ENCODE peak calls at places on chromosomes 7 and 10, in seven cellular contexts. K is fibroblast of lung, N is neural progenitor cell, P is GM23338, R is hepatocyte, V is H1, U is mammary epithelial cell. S is an unnamed sample. For H3K4me1, the result is how much of the 10 kb centered on the place peaks cover.

GRCh38 chr10:53765311-53765710 is 992.7 kb upstream of the MBL2 start:
- DNase-seq in K (peak), N (no peak), P (no peak), R (no peak), V (no peak), U (peak), S (no peak)

GRCh38 chr10:37856881-37857286 is 526 bp downstream of the ZNF248 start:
- DNase-seq in K (peak), N (no peak), P (peak), R (no peak), V (no peak), U (no peak), S (no peak)

GRCh38 chr7:155865830-155866545 is 53.7 kb upstream of the SHH start:
- DNase-seq in K (no peak), N (no peak), P (no peak), R (no peak), V (no peak), U (no peak), S (no peak)

GRCh38 chr7:40753455-40753854 is 618.6 kb downstream of the SUGCT start:
- DNase-seq in K (no peak), N (no peak), P (no peak), R (no peak), V (no peak), U (peak), S (no peak)

GRCh38 chr7:44922351-44922694 is 37.0 kb upstream of the PURB start:
- DNase-seq in K (no peak), N (no peak), P (no peak), R (no peak), V (no peak), U (no peak), S (no peak)

GRCh38 chr10:6406220-6407033 is 173.6 kb downstream of the PRKCQ start:
- DNase-seq in K (peak), N (no peak), P (peak), R (no peak), V (no peak), U (peak), S (no peak)

GRCh38 chr10:132610071-132610701 is 72.6 kb downstream of the INPP5A start:
- DNase-seq in K (no peak), N (no peak), P (no peak), R (no peak), V (no peak), U (no peak), S (no peak)

GRCh38 chr7:105677803-105678583 is 96.7 kb upstream of the EFCAB10 start:
- DNase-seq in K (no peak), N (no peak), P (no peak), R (no peak), V (no peak), U (no peak), S (no peak)

GRCh38 chr7:49866910-49867309 is 93.5 kb downstream of the VWC2 start:
- DNase-seq in K (no peak), N (no peak), P (peak), R (no peak), V (no peak), U (no peak), S (no peak)

GRCh38 chr7:81195033-81195432 is 276.2 kb upstream of the SEMA3C start:
- DNase-seq in K (no peak), N (no peak), P (no peak), R (peak), V (no peak), U (peak), S (no peak)

GRCh38 chr7:35777121-35777520 is 23.7 kb upstream of the SEPTIN7 start:
- DNase-seq in K (no peak), N (no peak), P (no peak), R (no peak), V (no peak), U (no peak), S (no peak)

GRCh38 chr7:144653449-144653848 is 182.4 kb downstream of the TPK1 start:
- DNase-seq in K (no peak), N (no peak), P (no peak), R (no peak), V (no peak), U (no peak), S (no peak)

GRCh38 chr7:64832136-64832535 is 37.9 kb downstream of the ZNF138 start:
- DNase-seq in K (no peak), N (no peak), P (peak), R (no peak), V (no peak), U (no peak), S (no peak)

GRCh38 chr10:4034907-4035581 is 250.0 kb upstream of the KLF6 start:
- DNase-seq in K (peak), N (no peak), P (no peak), R (peak), V (no peak), U (no peak), S (no peak)

GRCh38 chr10:12333382-12334185 is 15.8 kb upstream of the CAMK1D start:
- DNase-seq in K (peak), N (no peak), P (no peak), R (peak), V (no peak), U (peak), S (peak)

DNA sequence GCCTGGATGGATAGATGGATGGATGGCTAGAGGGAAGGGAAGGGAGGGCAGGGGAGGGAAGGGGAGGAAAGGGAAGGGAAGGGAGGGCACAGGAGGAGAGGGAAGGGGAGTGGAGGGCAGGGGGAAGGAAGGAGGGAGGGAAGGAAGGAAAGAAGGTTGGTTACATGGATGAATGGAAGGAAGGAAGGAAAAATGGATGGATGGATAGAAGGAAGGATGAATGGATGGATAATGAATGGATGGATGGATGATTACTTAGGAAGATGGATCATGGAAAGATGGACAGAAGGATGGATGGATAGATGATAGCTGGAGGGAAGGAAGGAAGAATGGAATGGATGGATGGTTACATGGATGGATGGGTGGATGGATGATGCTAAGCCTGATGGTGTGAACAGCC is 451.7 kb upstream of the FOXK1 start:
- DNase-seq in K (no peak), N (no peak), P (no peak), R (no peak), V (no peak), U (no peak), S (no peak)
- TF ChIP-seq CTCF in K (no peak), N (no peak), P (no peak), R (no peak), V (no peak), U (no peak), S (no peak)

GRCh38 chr10:102675887-102676616 is 31.8 kb downstream of the TRIM8 start:
- DNase-seq in K (peak), N (peak), P (no peak), R (peak), V (no peak), U (peak), S (no peak)
- H3K4me1 ChIP-seq in K (half or more), N (half or more), P (half or more), R (half or more), V (under half), U (under half), S (under half)

GRCh38 chr10:99534456-99534938 is 1.8 kb downstream of the NKX2-3 start:
- DNase-seq in K (no peak), N (no peak), P (no peak), R (no peak), V (no peak), U (no peak), S (no peak)
- TF ChIP-seq EZH2 in K (peak), N (peak), P (peak), R (peak), V (peak), U (peak), S (peak)

GRCh38 chr10:123579675-123580074 is 86.5 kb upstream of the GPR26 start:
- DNase-seq in K (no peak), N (no peak), P (no peak), R (no peak), V (no peak), U (no peak), S (no peak)
- TF ChIP-seq CTCF in K (no peak), N (no peak), P (no peak), R (no peak), V (no peak), U (no peak), S (no peak)

GRCh38 chr10:79149345-79149661 is 80.5 kb downstream of the ZMIZ1 start:
- DNase-seq in K (no peak), N (no peak), P (no peak), R (no peak), V (no peak), U (no peak), S (no peak)

GRCh38 chr10:79148452-79149344 is 79.9 kb downstream of the ZMIZ1 start:
- DNase-seq in K (peak), N (peak), P (no peak), R (peak), V (no peak), U (peak), S (peak)

GRCh38 chr10:79152423-79152817 is 83.7 kb downstream of the ZMIZ1 start:
- DNase-seq in K (no peak), N (no peak), P (no peak), R (no peak), V (no peak), U (peak), S (no peak)

GRCh38 chr10:79149662-79150443 is 81.1 kb downstream of the ZMIZ1 start:
- DNase-seq in K (peak), N (peak), P (no peak), R (peak), V (no peak), U (peak), S (no peak)

GRCh38 chr10:79150444-79150754 is 81.6 kb downstream of the ZMIZ1 start:
- DNase-seq in K (no peak), N (no peak), P (no peak), R (no peak), V (no peak), U (no peak), S (no peak)
- H3K4me1 ChIP-seq in K (half or more), N (under half), P (under half), R (under half), V (under half), U (half or more), S (half or more)

GRCh38 chr7:909358-910329 is 33.3 kb downstream of the GET4 start:
- DNase-seq in K (peak), N (peak), P (no peak), R (peak), V (no peak), U (no peak), S (no peak)
- TF ChIP-seq EZH2 in K (no peak), N (peak), P (no peak), R (no peak), V (peak), U (no peak), S (no peak)

GRCh38 chr7:75881436-75882095 is 2.7 kb downstream of the RHBDD2 start:
- DNase-seq in K (no peak), N (peak), P (peak), R (no peak), V (peak), U (no peak), S (no peak)

GRCh38 chr7:75878312-75878768 is 494 bp upstream of the RHBDD2 start:
- DNase-seq in K (no peak), N (no peak), P (no peak), R (no peak), V (no peak), U (no peak), S (no peak)

GRCh38 chr7:75879771-75880184 is 944 bp downstream of the RHBDD2 start:
- DNase-seq in K (peak), N (peak), P (peak), R (no peak), V (no peak), U (no peak), S (no peak)

GRCh38 chr7:75880242-75880641 is 1.4 kb downstream of the RHBDD2 start:
- DNase-seq in K (no peak), N (no peak), P (no peak), R (no peak), V (no peak), U (no peak), S (no peak)

DNA sequence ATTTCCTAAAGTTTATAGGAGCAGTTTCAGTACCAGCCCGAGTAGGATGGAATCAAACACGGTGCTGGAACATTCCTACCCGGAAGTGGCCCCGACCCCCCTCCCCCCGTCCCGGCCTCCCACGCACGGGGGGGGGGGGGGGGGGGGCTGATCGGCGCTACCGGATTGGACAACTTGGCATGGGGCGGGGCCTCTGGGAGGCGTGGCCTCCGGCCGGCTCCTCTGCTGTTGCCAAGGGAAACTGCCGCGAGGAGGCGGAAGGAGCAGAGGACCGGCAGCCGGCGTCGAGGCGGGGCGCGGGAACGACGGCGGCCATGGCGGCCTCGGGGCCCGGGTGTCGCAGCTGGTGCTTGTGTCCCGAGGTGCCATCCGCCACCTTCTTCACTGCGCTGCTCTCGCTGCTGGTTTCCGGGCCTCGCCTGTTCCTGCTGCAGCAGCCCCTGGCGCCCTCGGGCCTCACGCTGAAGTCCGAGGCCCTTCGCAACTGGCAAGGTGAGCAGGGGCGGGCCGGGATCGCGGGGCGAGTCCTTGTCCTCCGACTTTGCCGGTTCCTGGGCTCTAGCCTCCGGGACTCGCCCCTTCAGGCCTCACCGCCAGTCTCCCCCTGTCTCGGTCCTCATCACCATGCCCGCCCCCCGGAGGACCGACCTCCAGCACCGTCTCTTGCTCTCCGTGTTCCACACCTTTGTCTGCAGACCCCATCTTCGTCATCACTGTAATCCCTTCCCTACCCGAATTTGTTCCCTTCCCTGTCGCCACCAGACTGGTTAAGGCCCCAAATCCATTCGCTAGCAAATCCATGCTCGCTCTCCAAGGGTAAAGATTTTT is at the start of gene RHBDD2:
- DNase-seq in K (peak), N (peak), P (peak), R (peak), V (peak), U (peak), S (peak)
- TF ChIP-seq CTCF in K (peak), N (no peak), P (no peak), R (peak), V (peak), U (no peak), S (peak)

GRCh38 chr7:25073451-25073850 is 51.6 kb downstream of the CYCS start:
- DNase-seq in K (peak), N (no peak), P (no peak), R (peak), V (no peak), U (no peak), S (no peak)

GRCh38 chr7:25069900-25070443 is 55.1 kb downstream of the CYCS start:
- DNase-seq in K (peak), N (peak), P (peak), R (peak), V (no peak), U (peak), S (no peak)

GRCh38 chr7:25066253-25066652 is 58.8 kb downstream of the CYCS start:
- DNase-seq in K (no peak), N (no peak), P (no peak), R (no peak), V (no peak), U (no peak), S (no peak)

GRCh38 chr7:25068814-25069213 is 56.2 kb downstream of the CYCS start:
- DNase-seq in K (no peak), N (no peak), P (no peak), R (no peak), V (no peak), U (no peak), S (no peak)
- H3K4me1 ChIP-seq in K (under half), N (under half), P (under half), R (under half), V (under half), U (under half), S (under half)

GRCh38 chr7:128916643-128916915 is 6.1 kb upstream of the KCP start:
- DNase-seq in K (no peak), N (no peak), P (no peak), R (no peak), V (no peak), U (no peak), S (no peak)

GRCh38 chr7:128914566-128915151 is 4.2 kb upstream of the KCP start:
- DNase-seq in K (no peak), N (no peak), P (peak), R (no peak), V (no peak), U (no peak), S (no peak)

GRCh38 chr7:128913856-128914565 is 3.5 kb upstream of the KCP start:
- DNase-seq in K (no peak), N (no peak), P (no peak), R (no peak), V (no peak), U (no peak), S (no peak)

GRCh38 chr7:128915841-128916642 is 5.5 kb upstream of the KCP start:
- DNase-seq in K (no peak), N (no peak), P (peak), R (no peak), V (no peak), U (no peak), S (no peak)

DNA sequence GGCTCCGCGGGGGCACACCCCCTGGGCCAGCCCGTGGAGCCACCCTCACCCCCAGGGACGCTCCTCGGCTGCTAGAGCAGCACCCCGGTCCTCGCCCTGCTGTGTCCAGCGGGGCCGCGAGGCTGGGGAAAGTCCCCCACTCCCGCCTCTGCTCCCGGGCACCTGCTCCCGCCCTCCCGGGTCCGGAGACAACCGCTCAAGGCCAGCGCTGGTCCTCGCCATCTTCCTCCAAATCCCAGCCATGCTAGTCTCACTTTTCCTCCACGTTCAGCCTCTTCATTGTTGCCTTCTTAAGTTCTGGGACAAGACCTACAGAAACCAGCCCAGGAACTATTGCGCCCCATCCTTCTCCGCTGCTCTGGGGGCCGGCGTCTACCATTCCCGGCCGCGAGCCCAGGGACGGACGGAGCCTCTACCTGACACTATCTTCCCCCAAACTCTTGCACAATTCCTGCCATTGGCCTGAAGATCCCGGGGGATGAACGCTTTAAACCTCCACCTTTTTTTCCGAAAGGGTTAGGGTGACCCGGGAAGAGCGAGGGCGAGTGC is 4.8 kb upstream of the KCP start:
- DNase-seq in K (no peak), N (peak), P (peak), R (no peak), V (no peak), U (no peak), S (no peak)
- TF ChIP-seq EZH2 in K (peak), N (peak), P (peak), R (peak), V (no peak), U (peak), S (peak)